ENCODE peak calls at places on chromosomes 12 and 14, in seven cellular contexts. X is ELR; V is epithelial cell of prostate; A is A549; I is stimulated activated naive CD8-positive, alpha-beta T cell treated with anti-CD3 and anti-CD28 coated beads, Interleukin-15, Interleukin-2, amounts not matched to agents 100 U/mL and 50 U/mL, for 24 hours; Q is ecto neural progenitor cell; D is Panc1. G is an unnamed sample.

GRCh38 chr12:77591959-77592358 is 238.7 kb upstream of the NAV3 start:
- DNase-seq in X (no peak), V (no peak), A (no peak), I (no peak), Q (peak), D (no peak), G (no peak)

GRCh38 chr12:67909091-67909531 is 80.1 kb upstream of the IFNG-AS1 start:
- DNase-seq in X (peak), V (no peak), A (no peak), I (no peak), Q (no peak), D (no peak), G (peak)

GRCh38 chr14:24367506-24368214 is at the start of gene NFATC4:
- DNase-seq in X (peak), V (no peak), A (peak), I (peak), Q (peak), D (no peak), G (peak)

GRCh38 chr14:75010472-75010871 is 7.8 kb downstream of the EIF2B2 start:
- DNase-seq in X (no peak), V (no peak), A (no peak), I (no peak), Q (no peak), D (no peak), G (no peak)

GRCh38 chr12:64598831-64599230 is 11.5 kb upstream of the RASSF3 start:
- DNase-seq in X (no peak), V (no peak), A (no peak), I (no peak), Q (no peak), D (no peak), G (no peak)

GRCh38 chr12:83361486-83361885 is 674.8 kb downstream of the TMTC2 start:
- DNase-seq in X (no peak), V (no peak), A (no peak), I (no peak), Q (no peak), D (no peak), G (no peak)

GRCh38 chr14:58871972-58872530 is 234.3 kb downstream of the DACT1 start:
- DNase-seq in X (no peak), V (no peak), A (peak), I (no peak), Q (no peak), D (no peak), G (no peak)

GRCh38 chr12:57939291-57939690 is 2.1 kb upstream of the ATP23 start:
- DNase-seq in X (no peak), V (no peak), A (no peak), I (no peak), Q (no peak), D (no peak), G (no peak)

GRCh38 chr12:18158774-18159557 is 69.0 kb upstream of the RERGL start:
- DNase-seq in X (peak), V (no peak), A (peak), I (peak), Q (no peak), D (no peak), G (peak)

GRCh38 chr14:68789002-68789797 is 3.7 kb downstream of the ZFP36L1 start:
- DNase-seq in X (peak), V (no peak), A (peak), I (peak), Q (peak), D (no peak), G (peak)

GRCh38 chr12:53536962-53537361 is 29.7 kb upstream of the NPFF start:
- DNase-seq in X (no peak), V (no peak), A (no peak), I (no peak), Q (no peak), D (no peak), G (no peak)

GRCh38 chr14:22865424-22866215 is 5.9 kb upstream of the LRP10 start:
- DNase-seq in X (no peak), V (no peak), A (no peak), I (peak), Q (no peak), D (no peak), G (no peak)

GRCh38 chr14:29548948-29549370 is 378.7 kb downstream of the PRKD1 start:
- DNase-seq in X (peak), V (peak), A (peak), I (no peak), Q (no peak), D (peak), G (peak)

GRCh38 chr14:89236846-89237245 is 180.2 kb downstream of the FOXN3 start:
- DNase-seq in X (no peak), V (no peak), A (no peak), I (no peak), Q (no peak), D (no peak), G (no peak)

GRCh38 chr14:23693252-23693775 is 57.1 kb downstream of the DHRS2 start:
- DNase-seq in X (no peak), V (no peak), A (no peak), I (no peak), Q (no peak), D (no peak), G (no peak)

GRCh38 chr12:116432321-116432750 is 126.8 kb upstream of the MAP1LC3B2 start:
- DNase-seq in X (no peak), V (no peak), A (no peak), I (no peak), Q (no peak), D (no peak), G (peak)

GRCh38 chr14:29463727-29464370 is 463.8 kb downstream of the PRKD1 start:
- DNase-seq in X (peak), V (no peak), A (no peak), I (no peak), Q (no peak), D (no peak), G (peak)

GRCh38 chr12:52261211-52261484 is 13.3 kb upstream of the KRT86 start:
- DNase-seq in X (no peak), V (no peak), A (no peak), I (no peak), Q (no peak), D (no peak), G (no peak)

GRCh38 chr14:29782041-29782440 is 145.6 kb downstream of the PRKD1 start:
- DNase-seq in X (no peak), V (no peak), A (no peak), I (no peak), Q (no peak), D (no peak), G (no peak)

GRCh38 chr12:78191611-78192010 is 360.9 kb downstream of the NAV3 start:
- DNase-seq in X (peak), V (no peak), A (no peak), I (no peak), Q (no peak), D (no peak), G (peak)

GRCh38 chr14:68328509-68328908 is 464.4 kb downstream of the ZFP36L1 start:
- DNase-seq in X (no peak), V (no peak), A (no peak), I (no peak), Q (no peak), D (no peak), G (no peak)

GRCh38 chr12:94109154-94109553 is 39.2 kb upstream of the PLXNC1 start:
- DNase-seq in X (peak), V (no peak), A (no peak), I (peak), Q (no peak), D (no peak), G (peak)

GRCh38 chr12:49777800-49778748 is 36.7 kb downstream of the TMBIM6 start:
- DNase-seq in X (peak), V (no peak), A (peak), I (peak), Q (peak), D (no peak), G (peak)

GRCh38 chr12:2644678-2645405 is 149.9 kb upstream of the FKBP4 start:
- DNase-seq in X (no peak), V (no peak), A (no peak), I (no peak), Q (no peak), D (no peak), G (no peak)

G was measured in M059J.